ENCODE peak calls at places on chromosomes 6 and 20, in nine cellular contexts. N is uterus, G is cardiac muscle cell, K is HCT116, I is AG04450, J is body of pancreas, S is A673, H is cardiac fibroblast, P is OCI-LY7. V is an unnamed sample.

GRCh38 chr6:18491303-18492090 is 104.3 kb downstream of the RNF144B start:
- DNase-seq in S (no peak), N (no peak), K (no peak), P (no peak), I (no peak), G (no peak), H (peak; percentile 55), J (no peak), V (peak; percentile 65)

GRCh38 chr6:56713285-56713684 is 70.6 kb upstream of the DST start:
- DNase-seq in H (peak; percentile 85), N (peak; percentile 53), J (peak; percentile 23), K (peak; percentile 77), I (no peak), G (no peak), S (peak; percentile 49), P (no peak), V (no peak)

GRCh38 chr20:58602124-58602523 is 49.0 kb upstream of the STX16 start:
- DNase-seq in S (no peak), I (no peak), K (no peak), G (no peak), J (no peak), P (no peak), H (no peak), N (no peak), V (no peak)

GRCh38 chr20:6075428-6076219 is 21.8 kb upstream of the LRRN4 start:
- DNase-seq in G (no peak), J (peak; percentile 19), N (no peak), I (no peak), S (no peak), K (no peak), P (no peak), H (no peak), V (no peak)

GRCh38 chr6:136728033-136728939 is 64.0 kb downstream of the MAP3K5 start:
- DNase-seq in S (no peak), J (no peak), N (no peak), I (no peak), K (no peak), H (no peak), G (no peak), P (no peak), V (no peak)

GRCh38 chr6:28488916-28489365 is 26.7 kb downstream of the GPX6 start:
- DNase-seq in H (peak; percentile 90), K (peak; percentile 72), I (peak; percentile 36), P (no peak), S (peak; percentile 89), J (no peak), G (peak; percentile 32), N (peak; percentile 58), V (peak; percentile 14)

GRCh38 chr6:104321301-104321700 is 538.4 kb downstream of the HACE1 start:
- DNase-seq in H (no peak), G (no peak), N (no peak), K (no peak), P (no peak), J (no peak), I (no peak), S (no peak), V (no peak)

GRCh38 chr6:88650029-88650619 is 313.3 kb downstream of the RNGTT start:
- DNase-seq in H (peak; percentile 82), G (no peak), J (no peak), K (no peak), N (no peak), S (no peak), P (peak; percentile 46), I (peak; percentile 57), V (no peak)

GRCh38 chr20:44586289-44586911 is 4.0 kb downstream of the PKIG start:
- DNase-seq in I (no peak), N (no peak), J (peak; percentile 11), S (no peak), H (no peak), G (no peak), P (peak; percentile 99), K (no peak), V (no peak)

GRCh38 chr6:77231438-77232305 is 231.6 kb downstream of the HTR1B start:
- DNase-seq in N (no peak), I (no peak), K (no peak), J (no peak), G (peak; percentile 14), P (no peak), H (no peak), S (no peak), V (no peak)

GRCh38 chr6:109224107-109224875 is 129.0 kb downstream of the CEP57L1 start:
- DNase-seq in I (no peak), S (no peak), H (no peak), P (no peak), K (no peak), J (no peak), G (no peak), N (no peak), V (no peak)

GRCh38 chr6:105189026-105189680 is 9.3 kb upstream of the POPDC3 start:
- DNase-seq in H (no peak), G (no peak), I (no peak), S (no peak), K (no peak), J (no peak), N (no peak), P (no peak), V (no peak)

GRCh38 chr20:37356387-37356786 is 10.4 kb downstream of the SRC start:
- DNase-seq in G (no peak), H (peak; percentile 49), J (peak; percentile 69), N (peak; percentile 56), K (no peak), P (no peak), I (no peak), S (no peak), V (no peak)

GRCh38 chr6:4786936-4787504 is 10.8 kb downstream of the CDYL start:
- DNase-seq in I (no peak), N (no peak), J (no peak), H (no peak), P (no peak), K (no peak), S (no peak), G (no peak), V (no peak)

GRCh38 chr6:4788482-4788881 is 12.3 kb downstream of the CDYL start:
- DNase-seq in N (no peak), K (no peak), P (no peak), S (no peak), H (no peak), G (no peak), J (no peak), I (no peak), V (no peak)

GRCh38 chr6:4791174-4791573 is 15.0 kb downstream of the CDYL start:
- DNase-seq in I (no peak), K (no peak), J (no peak), S (no peak), G (no peak), P (no peak), H (no peak), N (no peak), V (no peak)

GRCh38 chr6:4788953-4789584 is 12.9 kb downstream of the CDYL start:
- DNase-seq in J (no peak), P (peak; percentile 79), G (no peak), H (no peak), K (no peak), N (no peak), S (no peak), I (no peak), V (no peak)

GRCh38 chr6:4790158-4790899 is 14.1 kb downstream of the CDYL start:
- DNase-seq in G (no peak), P (peak; percentile 18), H (no peak), I (no peak), J (no peak), N (no peak), S (no peak), K (no peak), V (no peak)
- TF ChIP-seq CTCF in G (no peak), P (peak; percentile 67), H (no peak), I (peak; percentile 36), J (no peak), N (no peak), S (peak; percentile 31), K (peak; percentile 41), V (peak; percentile 4)

DNA sequence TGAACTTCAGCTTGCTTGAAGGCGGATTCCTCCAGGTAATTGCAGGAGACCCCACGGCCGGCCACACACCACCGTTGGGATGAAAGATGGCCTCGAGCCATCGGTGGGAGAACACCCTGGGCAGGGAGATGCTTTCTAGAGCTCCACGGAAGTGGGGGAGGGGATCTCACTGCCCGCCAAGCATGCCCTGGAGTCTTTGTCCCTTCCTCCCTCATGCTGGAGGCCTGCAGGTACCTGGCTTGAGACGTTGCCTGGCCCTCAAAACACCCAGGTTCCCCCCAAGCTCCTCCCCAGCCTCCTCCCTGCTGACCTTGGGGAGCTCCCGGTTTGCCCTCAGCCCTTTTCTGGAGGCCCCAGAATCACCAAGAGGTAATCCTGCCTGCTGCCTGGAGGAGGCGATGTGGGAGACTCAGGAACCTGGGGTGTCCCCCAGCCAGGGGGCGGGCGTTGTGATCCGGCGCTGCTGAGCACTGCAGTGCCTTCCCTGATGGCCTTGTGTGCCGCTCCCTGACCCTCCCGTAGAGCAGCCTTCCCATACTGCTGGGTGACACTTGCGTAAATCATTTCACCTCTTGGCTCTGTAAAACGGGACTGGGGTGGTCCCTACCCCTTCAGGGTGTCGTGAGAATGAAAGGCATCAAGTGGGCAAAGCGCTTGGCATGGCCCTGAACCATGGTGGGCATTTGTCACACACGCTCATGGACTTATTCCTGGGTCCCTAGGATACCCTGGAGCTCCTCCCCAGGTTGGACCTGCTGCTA is 91.4 kb downstream of the CEBPB start:
- DNase-seq in N (no peak), I (no peak), G (no peak), H (no peak), J (no peak), K (no peak), S (no peak), P (peak; percentile 27), V (no peak)
- TF ChIP-seq CTCF in N (no peak), I (no peak), G (peak; percentile 17), H (no peak), J (no peak), K (peak; percentile 69), S (peak; percentile 50), P (peak; percentile 66), V (no peak)

DNA sequence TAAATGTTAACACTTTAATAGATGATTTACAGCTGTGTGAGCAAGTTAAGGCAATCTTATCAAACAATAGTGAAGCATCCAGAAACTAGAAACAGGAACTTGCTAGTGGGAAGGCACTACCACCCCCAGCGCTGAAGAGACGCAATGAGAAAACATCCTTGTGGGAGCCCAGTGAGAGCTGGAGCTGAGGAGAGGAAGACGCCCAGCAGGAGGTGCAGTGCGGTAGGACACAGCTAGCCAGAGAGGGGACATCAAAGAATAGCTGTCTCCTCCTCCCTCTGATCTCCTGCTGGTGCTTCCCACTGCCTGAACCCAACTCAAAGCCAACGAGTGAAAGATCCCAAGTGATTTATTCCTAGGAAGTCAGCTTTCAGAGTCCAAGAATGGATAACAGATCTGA is 140.3 kb downstream of the COL12A1 start:
- DNase-seq in I (no peak), G (no peak), S (peak; percentile 95), N (no peak), J (no peak), P (no peak), K (peak; percentile 34), H (peak; percentile 51), V (no peak)
- TF ChIP-seq CTCF in I (peak; percentile 16), G (peak; percentile 49), S (peak; percentile 44), N (no peak), J (no peak), P (no peak), K (peak; percentile 48), H (peak; percentile 50), V (no peak)

DNA sequence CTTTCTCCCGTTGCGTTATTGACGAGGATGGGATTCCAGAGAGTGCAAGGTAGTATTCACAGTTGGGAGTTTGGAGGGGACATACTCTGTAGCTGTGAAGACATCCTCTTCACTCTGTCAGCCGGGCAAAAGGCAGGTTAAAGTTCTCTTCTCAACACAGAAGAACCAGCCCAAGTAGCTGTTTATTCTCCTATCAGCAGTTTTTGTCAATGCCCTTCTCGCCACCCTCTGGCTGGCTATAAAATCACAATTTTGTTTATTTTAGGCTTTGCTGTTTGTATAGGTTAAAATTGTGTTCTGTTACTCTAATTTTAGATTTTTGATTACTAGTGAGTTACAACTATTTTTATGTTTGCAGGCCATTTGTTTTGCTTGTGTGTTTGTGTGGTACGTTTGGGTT is 37.9 kb upstream of the MAS1 start:
- DNase-seq in S (peak; percentile 23), G (no peak), I (no peak), N (no peak), P (peak; percentile 58), J (peak; percentile 18), K (no peak), H (peak; percentile 22), V (no peak)
- TF ChIP-seq CTCF in S (peak; percentile 50), G (peak; percentile 35), I (peak; percentile 15), N (peak; percentile 54), P (peak; percentile 81), J (no peak), K (peak; percentile 14), H (no peak), V (peak; percentile 59)